ENCODE peak calls at places on chromosome 15, in six cellular contexts. C is IMR-90, Q is H9, N is H1, E is mesenchymal stem cell, T is trophoblast cell. L is an unnamed sample.

GRCh38 chr15:62390793-62391543 is 225.9 kb upstream of the C2CD4B start:
- DNase-seq in C (peak; percentile 36), Q (peak; percentile 54), N (no peak), E (peak; percentile 73), T (peak; percentile 40), L (peak; percentile 44)

GRCh38 chr15:92569778-92570177 is 85.8 kb downstream of the FAM174B start:
- DNase-seq in C (no peak), Q (no peak), N (no peak), E (no peak), T (no peak), L (no peak)

GRCh38 chr15:63514533-63514943 is 10.1 kb downstream of the USP3 start:
- DNase-seq in C (peak; percentile 88), Q (no peak), N (no peak), E (peak; percentile 67), T (no peak), L (no peak)

GRCh38 chr15:78943692-78944091 is 1.2 kb downstream of the CTSH start:
- DNase-seq in C (no peak), Q (no peak), N (no peak), E (no peak), T (peak; percentile 53), L (no peak)

GRCh38 chr15:74783072-74783807 is 1.4 kb downstream of the CSK start:
- DNase-seq in C (peak; percentile 36), Q (no peak), N (no peak), E (peak; percentile 58), T (peak; percentile 73), L (no peak)

GRCh38 chr15:62153228-62153627 is 11.9 kb downstream of the C2CD4B start:
- DNase-seq in C (no peak), Q (no peak), N (no peak), E (no peak), T (no peak), L (no peak)

GRCh38 chr15:62558640-62559039 is 393.6 kb upstream of the C2CD4B start:
- DNase-seq in C (no peak), Q (no peak), N (no peak), E (no peak), T (no peak), L (no peak)

GRCh38 chr15:76839173-76839572 is 66.0 kb downstream of the SCAPER start:
- DNase-seq in C (no peak), Q (no peak), N (no peak), E (no peak), T (no peak), L (no peak)

GRCh38 chr15:69663441-69663840 is 210.8 kb downstream of the RPLP1 start:
- DNase-seq in C (no peak), Q (no peak), N (no peak), E (no peak), T (no peak), L (no peak)

GRCh38 chr15:101193063-101193712 is 58.7 kb downstream of the CHSY1 start:
- DNase-seq in C (peak; percentile 35), Q (no peak), N (no peak), E (no peak), T (no peak), L (no peak)
- H2AFZ ChIP-seq in C (peak overlapping the region; percentile 59), Q (no peak overlapping the region), N (no peak overlapping the region), E (no peak overlapping the region), T (no peak overlapping the region), L (no peak overlapping the region)

GRCh38 chr15:41992151-41992802 is 19.9 kb upstream of the EHD4 start:
- DNase-seq in C (no peak), Q (no peak), N (no peak), E (no peak), T (no peak), L (no peak)
- H3K23ac ChIP-seq in C (no peak overlapping the region), Q (no peak overlapping the region), N (no peak overlapping the region), E (no peak overlapping the region), T (no peak overlapping the region), L (no peak overlapping the region)

GRCh38 chr15:41773332-41773728 is 954 bp upstream of the MAPKBP1 start:
- DNase-seq in C (no peak), Q (no peak), N (no peak), E (no peak), T (no peak), L (no peak)
- H2AFZ ChIP-seq in C (peak overlapping the region; percentile 96), Q (no peak overlapping the region), N (no peak overlapping the region), E (no peak overlapping the region), T (no peak overlapping the region), L (peak overlapping the region; percentile 96)

DNA sequence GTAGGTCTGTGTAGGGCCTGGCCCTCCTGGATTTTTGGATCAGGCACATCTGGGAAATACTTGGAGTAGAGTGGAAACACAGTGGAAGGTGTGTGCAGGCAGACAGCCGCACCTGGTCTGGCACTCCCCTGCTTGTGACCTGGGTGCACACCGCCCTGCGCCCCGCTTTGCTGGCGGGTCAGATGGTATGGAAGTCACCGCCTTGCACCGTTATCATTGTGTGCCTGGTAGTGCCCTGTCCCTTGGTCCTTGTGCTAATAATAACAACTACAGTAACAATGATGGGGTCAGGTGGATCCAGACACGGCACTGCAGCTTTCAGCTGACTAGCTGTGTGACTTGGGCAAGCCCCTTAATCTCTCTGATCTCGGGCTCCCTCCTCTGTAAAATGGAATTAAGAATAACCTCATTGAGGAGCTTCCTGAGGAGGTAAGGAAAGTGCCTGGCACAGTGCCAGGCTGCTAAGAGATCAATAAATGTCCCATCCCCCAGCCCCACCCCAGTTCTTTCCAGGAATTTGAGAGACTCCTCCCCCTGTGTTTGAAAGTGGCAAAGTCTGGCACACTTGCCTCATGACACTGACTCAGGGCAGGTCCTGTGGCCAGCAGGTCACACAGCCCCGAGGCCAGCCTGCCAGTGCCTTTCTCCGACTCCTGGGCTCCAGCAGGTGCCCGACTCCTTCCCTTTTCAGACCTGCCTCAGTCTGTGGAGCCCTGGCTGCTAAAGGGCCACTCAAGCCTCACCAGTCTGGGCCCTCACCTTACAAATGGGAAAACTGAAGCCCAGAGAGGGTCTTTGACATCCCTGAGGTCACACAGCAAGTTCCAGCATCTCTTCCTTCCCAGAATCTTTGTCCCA is 9.8 kb downstream of the ISG20 start:
- DNase-seq in C (peak; percentile 46), Q (no peak), N (no peak), E (peak; percentile 29), T (no peak), L (no peak)
- H3K23ac ChIP-seq in C (no peak overlapping the region), Q (no peak overlapping the region), N (no peak overlapping the region), E (no peak overlapping the region), T (no peak overlapping the region), L (no peak overlapping the region)